ENCODE peak calls at places on chromosome 21, in eight cellular contexts. T, K, H, M, L, W, X and N are unnamed samples.

GRCh38 chr21:25967566-25968438 is 202.8 kb downstream of the APP start:
- DNase-seq in X (peak), K (no peak), H (no peak), L (no peak), W (no peak), T (peak), M (no peak), N (no peak)

GRCh38 chr21:38472709-38473108 is 25.6 kb downstream of the ERG start:
- DNase-seq in X (no peak), M (no peak), K (no peak), T (no peak), W (no peak), L (no peak), H (no peak), N (no peak)

GRCh38 chr21:35178812-35179211 is 129.7 kb upstream of the RUNX1 start:
- DNase-seq in X (no peak), H (peak), M (no peak), T (peak), W (no peak), K (no peak), L (no peak), N (no peak)

GRCh38 chr21:39384674-39385298 is 35.9 kb upstream of the HMGN1 start:
- DNase-seq in H (peak), X (no peak), L (no peak), M (no peak), W (no peak), T (no peak), K (no peak), N (peak)

GRCh38 chr21:32207096-32207716 is 71.6 kb downstream of the MIS18A start:
- DNase-seq in X (peak), W (no peak), M (no peak), L (no peak), T (no peak), H (no peak), K (no peak), N (no peak)

GRCh38 chr21:31162827-31163226 is 124.6 kb upstream of the KRTAP19-8 start:
- DNase-seq in W (no peak), H (peak), M (no peak), X (no peak), L (peak), T (peak), K (no peak), N (peak)

GRCh38 chr21:21624674-21625073 is 626.5 kb downstream of the NCAM2 start:
- DNase-seq in L (peak), K (no peak), W (no peak), H (peak), T (no peak), M (peak), X (no peak), N (peak)

GRCh38 chr21:14403681-14404318 is 20.9 kb upstream of the HSPA13 start:
- DNase-seq in W (peak), L (peak), K (peak), X (peak), H (peak), T (peak), M (no peak), N (peak)

GRCh38 chr21:17463441-17463840 is 49.4 kb upstream of the CXADR start:
- DNase-seq in L (no peak), T (peak), X (no peak), W (peak), M (peak), H (peak), K (no peak), N (peak)

GRCh38 chr21:35170244-35170756 is 121.2 kb upstream of the RUNX1 start:
- DNase-seq in M (no peak), W (no peak), T (no peak), H (no peak), L (no peak), K (no peak), X (no peak), N (no peak)

GRCh38 chr21:32756096-32756495 is 15.5 kb downstream of the PAXBP1 start:
- DNase-seq in M (no peak), H (no peak), T (no peak), L (no peak), K (no peak), W (no peak), X (no peak), N (no peak)

GRCh38 chr21:27564684-27565280 is 597.9 kb upstream of the ADAMTS5 start:
- DNase-seq in W (no peak), X (peak), M (peak), T (peak), L (no peak), H (peak), K (peak), N (peak)

GRCh38 chr21:39313042-39313456 is 383 bp downstream of the BRWD1 start:
- DNase-seq in L (no peak), K (no peak), H (no peak), M (no peak), X (peak), W (no peak), T (no peak), N (no peak)

GRCh38 chr21:45980271-45980670 is 1.3 kb upstream of the COL6A1 start:
- DNase-seq in X (no peak), K (no peak), L (no peak), H (no peak), M (no peak), W (no peak), T (no peak), N (no peak)

GRCh38 chr21:45979651-45980050 is 1.9 kb upstream of the COL6A1 start:
- DNase-seq in L (no peak), M (no peak), K (no peak), T (no peak), X (no peak), W (no peak), H (no peak), N (no peak)

GRCh38 chr21:45981641-45982255 is at the start of gene COL6A1:
- DNase-seq in H (peak), T (no peak), M (no peak), K (no peak), X (no peak), W (no peak), L (no peak), N (peak)

GRCh38 chr21:45981154-45981606 is 390 bp upstream of the COL6A1 start:
- DNase-seq in W (peak), T (peak), M (peak), K (peak), X (peak), L (peak), H (peak), N (peak)

DNA sequence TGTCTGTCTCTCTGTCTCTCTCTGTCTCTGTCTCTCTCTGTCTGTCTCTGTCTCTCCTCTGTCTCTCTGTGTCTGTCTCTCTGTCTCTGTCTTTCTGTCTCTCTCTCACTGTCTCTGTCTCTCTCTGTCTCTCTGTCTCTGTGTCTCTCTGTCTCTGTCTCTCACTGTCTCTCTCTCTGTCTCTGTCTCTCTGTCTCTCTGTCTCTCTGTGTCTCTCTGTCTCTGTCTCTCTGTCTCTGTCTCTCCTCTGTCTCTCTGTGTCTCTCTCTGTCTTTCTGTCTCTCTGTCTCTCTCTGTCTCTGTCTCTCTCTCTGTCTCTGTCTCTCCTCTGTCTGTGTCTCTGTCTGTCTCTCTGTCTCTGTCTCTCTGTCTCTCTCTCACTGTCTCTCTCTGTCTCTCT is 873 bp upstream of the COL6A1 start:
- DNase-seq in M (no peak), K (no peak), T (no peak), H (no peak), W (no peak), X (no peak), L (no peak), N (no peak)
- H3K4me3 ChIP-seq in M (peak), K (no peak), T (no peak), H (peak), W (peak), X (peak), L (peak), N (peak)

DNA sequence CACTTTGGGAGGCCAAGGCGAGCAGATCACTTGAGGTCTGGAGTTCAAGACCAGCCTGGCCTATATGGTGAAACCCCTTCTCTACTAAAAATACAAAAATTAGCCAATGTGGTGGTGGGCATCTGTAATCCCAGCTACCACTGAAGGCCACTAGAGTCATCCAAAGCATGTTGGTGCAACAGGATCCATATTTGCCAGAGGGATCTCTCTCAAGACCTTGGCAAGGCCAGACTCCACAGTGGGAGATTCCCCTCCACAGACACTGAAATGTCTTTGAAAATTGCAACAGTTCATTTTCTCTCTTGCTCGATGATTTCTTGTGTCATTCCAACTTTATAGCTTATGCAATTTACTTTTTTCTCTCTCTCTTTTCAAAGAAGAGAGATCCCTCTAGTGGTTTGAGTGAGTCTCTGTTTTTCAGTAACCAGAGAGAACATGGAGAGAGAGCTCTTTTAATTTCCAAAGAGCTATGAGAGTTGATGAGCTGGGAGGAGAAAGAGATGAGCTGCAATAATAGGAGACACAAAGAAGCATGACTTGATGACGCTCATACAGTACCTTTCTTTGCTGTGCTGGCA is 176.8 kb upstream of the USP25 start:
- DNase-seq in M (no peak), H (peak), L (no peak), K (no peak), X (peak), T (peak), W (no peak), N (peak)
- TF ChIP-seq CTCF in M (peak), H (peak), L (peak), K (no peak), X (peak), T (peak), W (peak), N (peak)

GRCh38 chr21:41371698-41372030 is 9.8 kb downstream of the MX2 start:
- DNase-seq in L (no peak), K (no peak), T (no peak), X (no peak), M (no peak), W (no peak), H (no peak), N (no peak)

GRCh38 chr21:41368361-41369104 is 6.7 kb downstream of the MX2 start:
- DNase-seq in L (no peak), M (no peak), X (no peak), T (no peak), H (no peak), K (no peak), W (no peak), N (no peak)

GRCh38 chr21:41370840-41371697 is 9.2 kb downstream of the MX2 start:
- DNase-seq in L (no peak), H (no peak), W (no peak), K (no peak), M (no peak), X (no peak), T (no peak), N (no peak)

GRCh38 chr21:41369105-41369914 is 7.5 kb downstream of the MX2 start:
- DNase-seq in X (peak), L (no peak), H (no peak), M (no peak), K (no peak), W (no peak), T (no peak), N (no peak)

GRCh38 chr21:41369915-41370839 is 8.3 kb downstream of the MX2 start:
- DNase-seq in M (no peak), X (no peak), T (no peak), L (no peak), K (no peak), H (no peak), W (no peak), N (no peak)
- H3K4me3 ChIP-seq in M (no peak), X (no peak), T (no peak), L (no peak), K (no peak), H (no peak), W (no peak), N (no peak)

DNA sequence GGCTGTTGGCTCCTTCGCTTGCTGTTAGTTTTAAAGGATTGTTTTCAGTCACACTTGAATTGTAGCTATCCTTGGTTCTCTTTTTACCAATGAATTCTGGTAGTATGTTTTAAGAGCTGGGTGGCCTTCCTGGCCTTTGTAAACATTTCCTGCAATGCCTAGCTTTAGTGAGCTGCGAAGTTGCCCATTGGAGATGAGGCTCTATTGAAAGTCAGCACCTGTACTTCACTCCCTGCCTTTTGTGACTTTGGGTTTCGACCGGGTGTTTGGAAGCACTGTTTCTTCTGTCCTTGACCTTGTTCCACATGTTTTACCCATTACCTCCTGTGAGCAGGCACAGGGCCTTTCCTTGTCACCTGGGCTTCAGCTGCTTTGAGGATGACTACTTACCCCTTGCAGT is 64.7 kb downstream of the DYRK1A start:
- DNase-seq in X (no peak), T (no peak), H (no peak), M (no peak), L (no peak), W (no peak), K (no peak), N (no peak)
- TF ChIP-seq CTCF in X (no peak), T (no peak), H (no peak), M (no peak), L (no peak), W (no peak), K (no peak), N (no peak)

DNA sequence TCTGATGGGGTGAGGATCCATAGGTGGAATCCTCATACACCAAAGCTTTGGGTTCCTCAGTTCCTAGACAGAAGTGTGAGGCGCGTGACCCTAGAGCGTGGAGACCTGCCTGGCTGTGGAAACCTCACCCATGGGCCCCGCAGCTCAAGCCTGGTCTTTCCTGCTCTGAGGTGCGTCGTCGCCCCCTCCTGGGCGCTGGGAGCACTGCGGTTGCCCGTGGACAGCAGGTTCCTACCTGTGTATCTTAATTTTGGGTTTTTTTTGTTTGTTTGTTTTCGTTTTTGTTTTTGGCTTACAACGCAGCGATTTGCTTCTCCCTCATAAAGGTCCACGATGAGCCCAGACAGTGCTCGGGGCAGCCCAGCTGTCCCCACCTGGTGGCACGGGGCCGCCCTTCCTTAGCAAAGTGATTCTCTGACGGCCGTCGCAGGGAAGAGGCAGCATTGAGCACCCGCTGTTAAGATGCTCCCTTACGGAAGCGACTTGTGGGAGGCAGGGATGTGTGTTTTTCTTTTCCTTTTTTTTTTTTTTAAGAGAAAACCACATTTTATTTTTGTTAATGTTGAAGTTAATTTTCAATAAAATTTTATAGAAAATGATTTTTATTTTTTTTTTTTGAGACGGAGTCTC is 36.5 kb upstream of the TRAPPC10 start:
- DNase-seq in M (peak), H (peak), L (peak), X (peak), W (peak), K (peak), T (peak), N (peak)
- H3K4me3 ChIP-seq in M (no peak), H (no peak), L (no peak), X (no peak), W (no peak), K (no peak), T (no peak), N (no peak)

GRCh38 chr21:43645987-43646386 is 13.3 kb downstream of the HSF2BP start:
- DNase-seq in W (no peak), T (no peak), H (no peak), X (no peak), L (no peak), M (no peak), K (no peak), N (no peak)

GRCh38 chr21:43648171-43648570 is 11.1 kb downstream of the HSF2BP start:
- DNase-seq in M (no peak), H (no peak), K (no peak), W (no peak), T (no peak), L (no peak), X (no peak), N (no peak)

GRCh38 chr21:43645414-43645891 is 13.8 kb downstream of the HSF2BP start:
- DNase-seq in H (peak), M (peak), L (peak), W (peak), T (peak), X (peak), K (peak), N (peak)

GRCh38 chr21:43644609-43645008 is 14.7 kb downstream of the HSF2BP start:
- DNase-seq in M (no peak), L (no peak), K (no peak), X (no peak), H (peak), T (peak), W (no peak), N (peak)

DNA sequence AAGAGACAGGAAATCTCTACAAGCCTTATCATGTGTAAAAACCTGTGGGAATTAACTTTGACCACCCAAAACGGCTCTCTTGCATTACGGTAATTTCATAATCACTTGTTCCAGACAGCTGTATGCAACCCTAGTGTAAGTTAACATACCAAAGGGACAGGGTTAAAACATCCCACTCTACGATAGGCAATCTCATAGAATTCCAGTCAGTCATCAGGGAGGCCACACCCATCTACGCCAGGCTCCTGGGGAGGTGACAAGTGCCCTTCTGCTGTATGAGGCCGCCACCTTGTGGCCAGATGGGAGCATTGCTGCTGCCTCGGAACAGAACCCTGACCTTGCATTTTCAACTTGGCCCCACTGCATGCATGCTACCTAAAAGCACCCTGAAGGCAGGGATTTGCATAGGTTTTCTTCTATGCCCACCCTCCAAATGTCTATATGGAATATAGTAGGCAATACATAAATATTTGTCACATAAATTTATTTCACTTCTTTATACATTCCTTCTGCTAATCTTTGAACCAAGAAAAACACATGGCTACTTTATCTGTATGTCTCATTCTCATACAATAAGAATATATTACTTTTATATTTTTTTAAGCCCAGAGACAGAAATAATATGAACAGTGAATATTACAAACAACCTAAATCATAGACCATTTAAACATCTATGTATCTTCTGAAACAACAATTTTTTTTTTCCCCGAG is 12.6 kb downstream of the HSF2BP start:
- DNase-seq in T (peak), X (peak), W (peak), K (peak), L (peak), M (peak), H (peak), N (peak)
- TF ChIP-seq CTCF in T (peak), X (peak), W (peak), K (peak), L (peak), M (peak), H (peak), N (peak)

GRCh38 chr21:20167059-20167458 is 831.1 kb upstream of the NCAM2 start:
- DNase-seq in X (no peak), T (no peak), K (no peak), W (no peak), H (no peak), L (no peak), M (no peak), N (no peak)

GRCh38 chr21:20169812-20170576 is 828.2 kb upstream of the NCAM2 start:
- DNase-seq in H (no peak), W (no peak), T (no peak), K (peak), L (no peak), X (no peak), M (no peak), N (no peak)
- H3K4me3 ChIP-seq in H (no peak), W (no peak), T (no peak), K (no peak), L (no peak), X (no peak), M (no peak), N (no peak)

GRCh38 chr21:33886316-33886715 is 29.3 kb downstream of the ATP5PO start:
- DNase-seq in W (no peak), M (no peak), X (no peak), K (no peak), T (no peak), H (no peak), L (no peak), N (no peak)
- TF ChIP-seq CTCF in W (no peak), M (no peak), X (no peak), K (no peak), T (no peak), H (no peak), L (no peak), N (no peak)